ENCODE peak calls at places on chromosomes 3 and 15, in nine cellular contexts. Y, K, V, Z, E, P, J, O and Q are unnamed samples.

GRCh38 chr15:75921732-75922703 is 18.3 kb downstream of the FBXO22 start:
- DNase-seq in J (no peak), Y (no peak), O (peak), Z (no peak), V (no peak), E (peak), P (peak), K (no peak), Q (peak)

GRCh38 chr15:68234060-68234459 is 4.5 kb upstream of the CLN6 start:
- DNase-seq in V (no peak), J (no peak), Y (no peak), E (no peak), Z (no peak), O (no peak), K (no peak), P (no peak), Q (no peak)

GRCh38 chr3:63146154-63146553 is 132.0 kb upstream of the SYNPR start:
- DNase-seq in V (no peak), O (no peak), Z (no peak), Y (no peak), E (no peak), J (no peak), K (no peak), P (no peak), Q (no peak)

GRCh38 chr3:48402281-48402732 is 27.6 kb downstream of the PLXNB1 start:
- DNase-seq in O (peak), P (peak), J (no peak), Y (no peak), Z (no peak), E (peak), V (no peak), K (no peak), Q (no peak)

GRCh38 chr3:10697918-10698317 is 118.1 kb upstream of the SLC6A11 start:
- DNase-seq in P (no peak), O (peak), Y (no peak), V (no peak), Z (no peak), E (no peak), J (no peak), K (no peak), Q (peak)

GRCh38 chr15:32028921-32029320 is 1.4 kb upstream of the CHRNA7 start:
- DNase-seq in Z (no peak), J (no peak), K (no peak), P (no peak), V (no peak), O (no peak), E (no peak), Y (no peak), Q (peak)

GRCh38 chr15:72824781-72825180 is 41.2 kb upstream of the ADPGK start:
- DNase-seq in K (no peak), Z (no peak), E (no peak), V (no peak), P (no peak), Y (no peak), J (no peak), O (no peak), Q (no peak)

GRCh38 chr3:5811051-5811450 is 623.5 kb downstream of the EDEM1 start:
- DNase-seq in Z (no peak), Y (no peak), E (no peak), K (no peak), P (no peak), V (no peak), J (no peak), O (no peak), Q (no peak)

GRCh38 chr15:51108933-51109550 is 14.3 kb upstream of the TNFAIP8L3 start:
- DNase-seq in K (no peak), J (no peak), P (peak), Y (no peak), V (no peak), O (peak), Z (no peak), E (no peak), Q (no peak)

GRCh38 chr15:43769584-43770228 is 7.1 kb downstream of the ELL3 start:
- DNase-seq in E (no peak), O (peak), J (peak), V (peak), Y (no peak), K (peak), P (no peak), Z (peak), Q (peak)

GRCh38 chr3:73029321-73029796 is 32.1 kb upstream of the EBLN2 start:
- DNase-seq in J (no peak), P (peak), Z (no peak), K (no peak), E (no peak), Y (no peak), O (peak), V (no peak), Q (no peak)

GRCh38 chr3:179464296-179465092 is 13.2 kb upstream of the GNB4 start:
- DNase-seq in K (no peak), Y (no peak), P (no peak), Z (no peak), J (peak), V (no peak), O (no peak), E (no peak), Q (no peak)

GRCh38 chr3:87260270-87260669 is 16.1 kb downstream of the POU1F1 start:
- DNase-seq in P (peak), J (no peak), Y (no peak), O (peak), K (no peak), E (peak), Z (peak), V (peak), Q (peak)

GRCh38 chr3:53570709-53571108 is 76.3 kb downstream of the CACNA1D start:
- DNase-seq in K (no peak), E (no peak), Y (no peak), V (no peak), P (no peak), Z (no peak), J (no peak), O (peak), Q (no peak)

GRCh38 chr3:50610181-50610971 is 1.2 kb downstream of the CISH start:
- DNase-seq in E (no peak), V (no peak), O (no peak), Z (no peak), J (peak), K (no peak), Y (no peak), P (no peak), Q (no peak)

GRCh38 chr3:168025076-168025475 is 70.6 kb downstream of the GOLIM4 start:
- DNase-seq in K (no peak), P (no peak), O (peak), Z (no peak), J (no peak), E (no peak), V (no peak), Y (no peak), Q (no peak)

GRCh38 chr3:10788451-10788850 is 27.6 kb upstream of the SLC6A11 start:
- DNase-seq in J (no peak), K (no peak), O (no peak), E (no peak), Y (no peak), P (no peak), V (no peak), Z (no peak), Q (no peak)

GRCh38 chr3:184336484-184337230 is 743 bp upstream of the FAM131A start:
- DNase-seq in V (no peak), Z (no peak), K (peak), E (no peak), P (no peak), O (peak), Y (no peak), J (no peak), Q (no peak)

GRCh38 chr3:54951405-54951804 is 23.5 kb upstream of the LRTM1 start:
- DNase-seq in Y (no peak), J (no peak), O (peak), P (peak), Z (no peak), K (no peak), E (peak), V (no peak), Q (peak)

GRCh38 chr15:88605507-88606436 is 15.4 kb upstream of the AEN start:
- DNase-seq in K (no peak), P (no peak), J (peak), E (no peak), Y (no peak), V (peak), Z (no peak), O (no peak), Q (peak)

GRCh38 chr15:82587805-82588204 is 47.5 kb upstream of the RPS17 start:
- DNase-seq in O (no peak), Y (no peak), Z (no peak), V (no peak), P (no peak), J (no peak), E (no peak), K (no peak), Q (no peak)

GRCh38 chr3:43247556-43248186 is 38.7 kb upstream of the SNRK start:
- DNase-seq in Z (no peak), P (no peak), E (no peak), Y (no peak), V (no peak), O (no peak), J (no peak), K (no peak), Q (no peak)

GRCh38 chr15:85624241-85624855 is 170.4 kb downstream of the KLHL25 start:
- DNase-seq in Y (no peak), V (no peak), K (no peak), E (no peak), P (no peak), O (no peak), J (no peak), Z (no peak), Q (no peak)

GRCh38 chr15:100873029-100873677 is 6.5 kb upstream of the ALDH1A3 start:
- DNase-seq in E (peak), P (peak), O (peak), Y (no peak), K (no peak), Z (peak), J (no peak), V (peak), Q (peak)

GRCh38 chr15:50318697-50319096 is 36.3 kb downstream of the GABPB1 start:
- DNase-seq in K (no peak), J (no peak), Z (no peak), P (no peak), E (no peak), V (no peak), O (no peak), Y (no peak), Q (no peak)

GRCh38 chr15:25670025-25670554 is 193.0 kb downstream of the ATP10A start:
- DNase-seq in E (no peak), J (no peak), V (no peak), Y (no peak), O (peak), Z (no peak), P (no peak), K (no peak), Q (peak)

GRCh38 chr15:67035886-67036285 is 29.5 kb upstream of the SMAD3 start:
- DNase-seq in Z (no peak), E (no peak), P (no peak), V (no peak), J (no peak), K (no peak), O (no peak), Y (no peak), Q (no peak)